ENCODE peak calls at places on chromosomes 13 and 19, in seven cellular contexts. X is astrocyte of the spinal cord, H is AG10803, A is heart left ventricle, M is colonic mucosa, V is cardiac muscle cell, E is IMR-90. C is an unnamed sample.

GRCh38 chr13:46010148-46010547 is 42.4 kb downstream of the ZC3H13 start:
- DNase-seq in A (no peak), V (no peak), X (peak), M (no peak), E (no peak), H (peak), C (no peak)

GRCh38 chr19:3576696-3577443 is 4.1 kb downstream of the HMG20B start:
- DNase-seq in V (peak), M (peak), A (peak), H (peak), E (peak), X (peak), C (peak)

GRCh38 chr19:12922959-12923358 is 3.9 kb upstream of the SYCE2 start:
- DNase-seq in E (no peak), A (no peak), V (no peak), H (no peak), M (no peak), X (no peak), C (no peak)

GRCh38 chr13:87661471-87661870 is 9.7 kb upstream of the SLITRK5 start:
- DNase-seq in A (no peak), V (no peak), E (peak), M (no peak), X (peak), H (no peak), C (no peak)

GRCh38 chr19:48367855-48368254 is 3.7 kb downstream of the SYNGR4 start:
- DNase-seq in E (no peak), H (no peak), X (no peak), V (no peak), M (no peak), A (no peak), C (no peak)

GRCh38 chr19:51571599-51571998 is 516 bp downstream of the ZNF175 start:
- DNase-seq in V (no peak), H (no peak), E (peak), X (peak), M (no peak), A (no peak), C (no peak)

GRCh38 chr13:111546921-111547675 is 226.7 kb downstream of the TEX29 start:
- DNase-seq in E (no peak), X (no peak), M (no peak), V (no peak), A (no peak), H (no peak), C (no peak)

GRCh38 chr13:18953139-18953930 is 228.3 kb downstream of the TUBA3C start:
- DNase-seq in V (no peak), H (no peak), E (no peak), A (no peak), M (no peak), X (no peak), C (no peak)

GRCh38 chr19:5154129-5154798 is 185.4 kb downstream of the KDM4B start:
- DNase-seq in E (no peak), H (no peak), X (no peak), A (no peak), M (peak), V (peak), C (peak)

GRCh38 chr19:38221421-38221820 is 2.6 kb downstream of the DPF1 start:
- DNase-seq in A (no peak), X (no peak), H (no peak), V (no peak), E (no peak), M (no peak), C (no peak)

GRCh38 chr19:38223617-38224013 is 407 bp downstream of the DPF1 start:
- DNase-seq in X (no peak), V (no peak), M (no peak), E (no peak), H (no peak), A (no peak), C (no peak)

GRCh38 chr19:38223119-38223523 is 901 bp downstream of the DPF1 start:
- DNase-seq in H (no peak), V (no peak), M (no peak), X (no peak), A (no peak), E (no peak), C (no peak)

GRCh38 chr19:38221919-38222828 is 1.8 kb downstream of the DPF1 start:
- DNase-seq in A (no peak), H (no peak), E (no peak), M (no peak), X (no peak), V (no peak), C (no peak)

GRCh38 chr19:38224014-38224862 is at the start of gene DPF1:
- DNase-seq in X (peak), V (peak), A (peak), E (peak), H (peak), M (no peak), C (peak)
- TF ChIP-seq CTCF in X (peak), V (peak), A (no peak), E (peak), H (peak), M (no peak), C (peak)

GRCh38 chr19:29247051-29247450 is 34.1 kb upstream of the UQCRFS1 start:
- DNase-seq in H (no peak), X (no peak), V (no peak), E (no peak), M (no peak), A (no peak), C (no peak)
- TF ChIP-seq CTCF in H (no peak), X (no peak), V (no peak), E (no peak), M (no peak), A (no peak), C (peak)

GRCh38 chr13:106617561-106617960 is 49.6 kb upstream of the ARGLU1 start:
- DNase-seq in A (no peak), E (peak), X (peak), V (peak), M (no peak), H (peak), C (no peak)

GRCh38 chr13:106623799-106624198 is 55.9 kb upstream of the ARGLU1 start:
- DNase-seq in X (no peak), E (no peak), A (no peak), M (no peak), V (no peak), H (no peak), C (no peak)

GRCh38 chr13:106616729-106617128 is 48.8 kb upstream of the ARGLU1 start:
- DNase-seq in V (no peak), E (no peak), M (peak), H (no peak), X (no peak), A (no peak), C (no peak)

GRCh38 chr13:106621833-106622232 is 53.9 kb upstream of the ARGLU1 start:
- DNase-seq in X (no peak), E (no peak), A (no peak), H (no peak), M (no peak), V (no peak), C (no peak)

DNA sequence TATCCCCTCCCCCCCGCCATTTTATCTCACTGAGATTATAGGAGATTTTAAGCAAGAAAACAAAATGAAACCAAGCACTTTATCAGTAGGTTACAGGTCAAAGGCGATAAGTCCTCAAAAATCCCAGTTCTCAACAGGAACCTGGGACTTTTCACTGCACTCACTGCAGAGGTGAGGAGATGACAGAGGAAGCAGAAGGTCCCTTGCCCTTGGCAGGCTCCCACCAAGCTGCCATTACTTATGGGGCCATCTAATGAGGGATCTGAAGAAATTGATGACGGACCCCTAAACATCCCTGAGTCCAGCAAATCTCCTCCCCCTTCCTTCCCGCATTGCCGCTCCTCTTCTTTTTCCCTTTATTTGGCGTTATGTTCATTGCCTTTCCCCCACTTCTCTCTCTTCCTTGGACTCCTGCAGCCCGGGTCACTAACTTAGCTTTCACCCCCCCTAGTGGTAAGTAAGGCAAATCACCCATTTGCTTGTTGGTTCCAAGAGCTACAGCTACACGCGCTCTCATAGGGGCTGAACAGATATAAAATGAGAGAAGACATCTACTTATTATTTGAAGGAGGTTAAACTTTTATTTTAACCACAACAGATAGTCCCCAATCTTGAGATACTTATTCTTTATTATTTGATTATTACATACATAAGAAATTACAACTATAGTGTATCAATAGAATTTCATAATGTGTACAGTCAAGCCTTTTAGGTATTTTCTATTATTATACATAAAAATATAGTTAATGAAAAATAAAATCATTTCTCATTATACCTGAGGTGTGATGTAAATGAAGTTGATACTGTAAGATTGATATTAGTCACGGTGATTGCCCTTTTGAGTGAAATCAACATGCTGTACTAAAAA is 52.0 kb upstream of the ARGLU1 start:
- DNase-seq in M (peak), V (peak), X (peak), A (no peak), E (peak), H (peak), C (peak)
- TF ChIP-seq CTCF in M (peak), V (peak), X (peak), A (peak), E (peak), H (peak), C (peak)

DNA sequence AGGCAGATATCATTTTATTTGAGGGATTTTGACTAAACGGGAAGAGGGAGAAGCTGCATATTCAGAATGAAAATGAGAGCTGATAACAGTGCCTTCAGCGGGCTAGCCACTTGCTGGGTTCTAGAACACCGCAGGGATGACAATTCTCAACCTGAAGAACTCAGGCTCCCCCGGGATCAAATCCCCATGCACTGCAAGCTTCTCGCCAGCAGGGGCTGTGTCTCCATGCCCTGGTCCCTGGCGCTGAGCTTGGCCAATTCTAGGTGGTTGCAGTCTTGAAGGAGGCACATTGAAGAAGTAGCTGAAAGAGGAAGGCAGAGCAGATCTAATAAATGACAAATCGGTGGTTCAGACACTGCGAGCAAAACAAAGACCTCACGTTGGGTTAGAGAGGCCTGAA is 128.7 kb downstream of the UQCRFS1 start:
- DNase-seq in E (no peak), X (no peak), V (peak), M (no peak), H (peak), A (no peak), C (peak)
- TF ChIP-seq CTCF in E (peak), X (no peak), V (peak), M (no peak), H (peak), A (no peak), C (peak)

DNA sequence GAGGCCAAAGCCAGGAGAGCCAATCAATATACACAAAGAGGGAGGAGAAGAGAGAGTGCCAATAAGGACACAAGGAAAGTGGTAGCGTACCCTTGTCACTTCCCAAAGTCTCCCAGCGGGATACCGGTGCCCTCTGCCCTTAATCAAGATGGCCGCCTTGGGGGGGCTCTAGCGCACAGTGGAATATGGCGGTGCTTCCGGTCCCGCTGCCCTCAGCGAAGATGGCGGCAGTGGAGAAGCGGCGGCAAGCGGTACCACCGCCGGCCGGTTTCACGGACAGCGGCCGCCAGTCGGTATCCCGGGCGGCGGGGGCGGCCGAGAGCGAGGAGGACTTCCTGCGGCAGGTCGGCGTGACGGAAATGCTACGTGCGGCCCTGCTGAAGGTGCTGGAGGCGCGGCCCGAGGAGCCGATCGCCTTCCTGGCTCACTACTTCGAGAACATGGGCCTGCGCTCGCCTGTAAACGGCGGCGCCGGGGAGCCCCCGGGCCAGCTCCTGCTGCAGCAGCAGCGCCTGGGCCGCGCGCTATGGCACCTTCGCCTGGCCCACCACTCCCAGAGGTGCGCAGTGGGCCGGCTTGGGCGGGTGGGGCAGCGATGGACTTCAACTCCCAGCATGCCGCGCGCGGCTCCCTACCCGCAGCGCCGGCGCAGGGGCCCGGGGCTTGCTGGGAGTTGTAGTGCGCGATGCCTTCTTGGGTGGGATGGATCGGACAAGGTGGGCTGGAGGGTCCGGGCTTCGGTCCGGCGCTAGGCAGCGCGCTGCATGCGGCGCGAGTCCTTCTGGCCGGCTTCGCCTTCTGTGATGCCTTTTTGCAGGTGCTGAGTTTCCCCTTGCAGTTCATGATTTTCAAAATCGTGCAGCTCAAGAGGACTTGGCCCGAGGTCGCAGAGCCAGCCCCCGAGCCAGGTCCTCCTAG is at the start of gene TPGS1:
- DNase-seq in A (peak), X (peak), H (peak), M (peak), E (peak), V (peak), C (peak)
- TF ChIP-seq CTCF in A (no peak), X (no peak), H (no peak), M (no peak), E (no peak), V (no peak), C (no peak)

DNA sequence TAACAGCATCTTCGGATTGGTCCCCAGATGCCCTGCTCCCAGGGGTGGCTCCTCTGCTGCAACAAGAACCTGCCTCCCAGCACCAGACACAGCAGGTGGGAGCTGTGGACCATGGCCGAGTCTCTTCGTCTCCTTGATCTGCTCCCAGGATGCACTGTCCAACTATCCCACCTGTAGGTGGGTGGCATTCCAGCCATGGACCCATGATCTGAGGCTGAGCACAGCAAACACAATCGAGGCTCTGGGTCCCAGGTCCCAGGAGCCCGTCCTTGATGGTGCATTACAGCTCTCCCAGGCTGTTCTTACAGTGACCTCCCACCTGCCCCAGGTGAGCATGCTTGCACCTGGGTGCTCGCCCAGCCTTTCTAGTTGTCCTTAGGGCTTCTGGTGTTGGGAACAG is 1.6 kb downstream of the ZNF837 start:
- DNase-seq in E (no peak), A (no peak), V (no peak), X (no peak), H (no peak), M (no peak), C (no peak)
- TF ChIP-seq CTCF in E (no peak), A (no peak), V (no peak), X (no peak), H (no peak), M (no peak), C (no peak)

DNA sequence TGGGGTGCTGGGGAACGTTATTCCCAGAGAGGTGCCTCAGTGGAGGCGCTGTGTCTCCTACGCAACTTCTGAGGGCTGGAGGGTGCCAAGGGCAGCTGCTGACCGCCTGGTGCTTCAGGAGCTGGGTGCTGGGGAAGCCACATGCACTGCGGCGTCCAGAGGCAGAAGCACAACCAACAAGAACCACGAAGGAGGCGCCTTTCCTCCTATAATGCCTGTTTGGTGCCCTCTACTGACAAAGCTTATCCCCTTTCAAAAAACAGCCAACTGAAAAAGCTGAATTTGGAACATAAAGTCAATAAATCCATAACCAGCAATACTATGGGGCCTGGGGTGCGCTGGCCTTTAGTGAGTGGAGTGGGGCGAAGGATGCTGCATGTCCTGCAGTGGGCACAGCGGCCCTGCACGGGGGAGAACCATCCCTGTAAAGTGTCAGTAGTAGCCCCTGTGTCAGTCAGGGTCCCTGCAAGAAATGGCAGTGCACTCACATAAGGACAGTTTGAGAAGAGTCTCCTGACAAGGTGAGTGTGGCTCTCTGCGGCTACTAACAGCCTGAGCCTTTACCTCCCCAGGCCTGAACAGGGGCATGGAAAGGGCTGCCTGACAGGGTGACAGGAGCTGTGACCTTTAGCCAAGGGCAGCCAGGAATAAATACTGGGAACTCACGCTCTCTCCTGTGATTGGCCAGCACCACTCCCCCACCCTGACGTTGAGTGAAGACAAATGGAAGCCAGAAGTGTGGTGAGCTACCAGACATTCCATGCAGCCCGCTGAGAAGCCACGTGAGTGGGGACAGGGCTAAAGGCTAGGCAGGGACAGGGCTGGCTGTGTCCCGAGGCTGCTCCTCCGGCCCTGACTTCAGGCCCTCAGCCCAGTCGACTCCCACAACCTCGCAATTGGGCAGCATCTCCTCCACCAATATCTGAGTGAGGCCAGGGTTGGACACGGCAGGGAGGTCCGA is 4.5 kb upstream of the B3GNT8 start:
- DNase-seq in X (peak), V (peak), M (no peak), H (peak), A (peak), E (peak), C (no peak)
- TF ChIP-seq CTCF in X (peak), V (peak), M (peak), H (peak), A (peak), E (peak), C (no peak)

GRCh38 chr19:11798391-11799296 is at the start of gene ZNF491:
- DNase-seq in E (peak), A (peak), V (peak), H (peak), M (peak), X (peak), C (peak)
- TF ChIP-seq CTCF in E (peak), A (peak), V (peak), H (no peak), M (no peak), X (peak), C (peak)

GRCh38 chr13:54489359-54489758 is 1460.7 kb downstream of the OLFM4 start:
- DNase-seq in X (no peak), H (no peak), V (no peak), A (no peak), M (no peak), E (no peak), C (no peak)
- TF ChIP-seq CTCF in X (no peak), H (no peak), V (no peak), A (no peak), M (no peak), E (no peak), C (no peak)